ENCODE peak calls at places on chromosomes 5 and 9, in seven cellular contexts. Q is AG10803, G is heart right ventricle, T is endothelial cell of umbilical vein, X is fibroblast of mammary gland, O is colonic mucosa, V is spleen. A is an unnamed sample.

GRCh38 chr9:24516463-24516862 is 29.2 kb downstream of the IZUMO3 start:
- DNase-seq in Q (no peak), G (no peak), T (no peak), X (no peak), O (no peak), V (no peak), A (no peak)

GRCh38 chr5:88662801-88663360 is 220.1 kb downstream of the MEF2C start:
- DNase-seq in Q (no peak), G (no peak), T (no peak), X (no peak), O (no peak), V (no peak), A (no peak)

GRCh38 chr9:124389146-124389939 is 25.9 kb downstream of the PSMB7 start:
- DNase-seq in Q (no peak), G (no peak), T (no peak), X (no peak), O (no peak), V (no peak), A (no peak)

GRCh38 chr5:98638111-98638510 is 135.4 kb upstream of the RGMB start:
- DNase-seq in Q (no peak), G (no peak), T (no peak), X (no peak), O (no peak), V (no peak), A (no peak)

GRCh38 chr5:157888814-157889532 is 30.0 kb upstream of the CLINT1 start:
- DNase-seq in Q (no peak), G (no peak), T (no peak), X (no peak), O (no peak), V (no peak), A (no peak)

GRCh38 chr5:153584561-153585359 is 94.3 kb downstream of the GRIA1 start:
- DNase-seq in Q (peak), G (no peak), T (no peak), X (peak), O (no peak), V (no peak), A (no peak)

GRCh38 chr5:181207214-181207959 is 2.4 kb upstream of the TRIM7 start:
- DNase-seq in Q (peak), G (peak), T (peak), X (peak), O (peak), V (peak), A (peak)

GRCh38 chr5:15600035-15600434 is 100.1 kb downstream of the FBXL7 start:
- DNase-seq in Q (no peak), G (no peak), T (no peak), X (no peak), O (no peak), V (no peak), A (no peak)

DNA sequence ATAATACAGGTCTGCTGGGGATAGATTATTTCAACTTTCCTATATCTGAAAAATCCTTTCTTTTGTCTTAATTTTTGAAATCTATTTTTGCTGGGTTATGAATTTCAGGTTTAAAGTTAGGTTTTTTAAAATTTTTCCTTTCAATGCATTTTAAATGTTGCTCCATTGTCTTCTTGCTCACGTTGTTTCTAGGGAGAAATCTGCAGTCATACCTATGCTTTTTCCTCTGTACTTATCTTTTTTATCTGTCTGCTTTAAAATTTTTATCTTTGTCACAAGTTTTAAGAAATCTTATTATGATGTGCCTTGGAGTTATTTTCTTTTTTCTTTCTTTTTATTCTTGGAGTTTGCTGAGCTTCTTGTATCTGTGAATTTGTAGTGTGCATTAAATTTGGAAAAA is 412.0 kb upstream of the KIF2A start:
- DNase-seq in Q (no peak), G (no peak), T (no peak), X (no peak), O (no peak), V (no peak), A (no peak)
- TF ChIP-seq CTCF in Q (no peak), G (no peak), T (no peak), X (no peak), O (no peak), V (no peak), A (no peak)

GRCh38 chr5:113487779-113488644 is at the start of gene MCC:
- DNase-seq in Q (peak), G (peak), T (peak), X (peak), O (peak), V (peak), A (no peak)
- H3K4me3 ChIP-seq in Q (peak), G (peak), T (peak), X (peak), O (peak), V (peak), A (peak)

GRCh38 chr5:530556-530955 is 6.3 kb upstream of the SLC9A3 start:
- DNase-seq in Q (no peak), G (no peak), T (no peak), X (no peak), O (no peak), V (peak), A (no peak)

GRCh38 chr5:526456-527088 is 2.3 kb upstream of the SLC9A3 start:
- DNase-seq in Q (no peak), G (peak), T (no peak), X (no peak), O (no peak), V (no peak), A (no peak)

GRCh38 chr5:527646-528591 is 3.7 kb upstream of the SLC9A3 start:
- DNase-seq in Q (no peak), G (peak), T (no peak), X (no peak), O (no peak), V (peak), A (no peak)

GRCh38 chr5:530001-530400 is 5.8 kb upstream of the SLC9A3 start:
- DNase-seq in Q (no peak), G (no peak), T (no peak), X (peak), O (no peak), V (no peak), A (peak)

DNA sequence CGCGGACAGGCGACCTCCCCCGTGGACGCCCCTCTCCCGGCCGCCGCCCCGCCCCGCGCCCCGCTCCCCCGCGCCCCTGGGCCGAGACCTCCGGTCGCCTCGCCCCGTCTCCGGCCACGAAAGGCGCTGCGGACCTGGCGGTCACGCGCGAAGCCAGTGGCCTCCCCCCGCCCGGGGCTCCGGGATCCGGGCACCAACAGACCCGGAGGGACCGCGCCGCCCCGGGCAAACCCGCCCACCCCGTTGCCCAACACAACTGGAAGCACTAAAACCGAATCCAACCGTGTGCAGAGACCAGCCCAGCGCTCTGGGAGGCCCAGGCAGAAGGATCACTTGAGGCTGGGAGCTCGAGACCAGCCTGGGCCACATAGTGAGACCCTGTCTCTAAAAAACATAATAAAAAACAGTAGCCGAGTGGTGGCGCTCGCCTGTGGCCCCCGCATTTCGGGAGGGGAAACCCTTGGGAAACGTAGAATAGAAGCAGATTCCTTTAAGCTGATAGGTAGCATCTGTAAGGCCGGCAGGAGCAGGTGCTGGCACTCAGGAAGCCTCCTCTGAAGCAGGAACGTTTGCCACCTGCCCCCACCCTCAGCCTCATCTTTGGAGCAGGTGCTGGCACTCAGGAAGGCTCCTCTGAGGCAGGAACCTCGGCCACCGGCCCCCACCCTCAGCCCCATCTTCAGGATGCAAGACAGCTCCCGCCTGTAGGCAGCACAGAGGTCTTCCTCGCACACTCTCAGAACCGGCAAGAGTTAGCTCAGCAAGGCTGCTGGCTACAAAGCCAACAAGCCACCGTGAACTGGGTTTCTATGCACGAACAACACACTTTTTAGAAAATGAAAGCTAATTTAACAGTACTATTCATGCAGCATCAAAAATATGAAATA is 4.6 kb upstream of the SLC9A3 start:
- DNase-seq in Q (no peak), G (peak), T (no peak), X (no peak), O (no peak), V (peak), A (peak)
- TF ChIP-seq CTCF in Q (no peak), G (no peak), T (no peak), X (no peak), O (no peak), V (no peak), A (no peak)

DNA sequence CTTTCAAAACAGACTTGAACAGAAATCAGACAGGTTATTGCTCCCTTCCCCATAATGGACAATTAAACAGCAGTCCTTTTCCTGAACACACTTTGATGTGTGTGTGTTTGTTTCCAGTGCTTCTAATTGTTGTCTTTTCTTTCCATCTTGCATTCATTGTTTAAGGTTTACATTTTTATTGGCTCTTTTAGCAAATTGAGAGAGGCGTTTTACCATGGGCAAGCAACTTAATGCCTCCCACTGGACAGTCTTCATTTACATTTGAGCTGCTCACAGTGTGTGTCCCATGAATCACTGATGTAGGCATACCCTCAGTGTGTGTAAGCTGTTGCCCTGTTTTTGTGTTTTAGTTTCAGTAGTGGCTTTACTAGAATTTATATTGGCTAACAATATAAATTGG is 25.0 kb downstream of the WDR36 start:
- DNase-seq in Q (no peak), G (no peak), T (no peak), X (no peak), O (no peak), V (no peak), A (no peak)
- H3K4me3 ChIP-seq in Q (no peak), G (no peak), T (no peak), X (no peak), O (no peak), V (no peak), A (no peak)

DNA sequence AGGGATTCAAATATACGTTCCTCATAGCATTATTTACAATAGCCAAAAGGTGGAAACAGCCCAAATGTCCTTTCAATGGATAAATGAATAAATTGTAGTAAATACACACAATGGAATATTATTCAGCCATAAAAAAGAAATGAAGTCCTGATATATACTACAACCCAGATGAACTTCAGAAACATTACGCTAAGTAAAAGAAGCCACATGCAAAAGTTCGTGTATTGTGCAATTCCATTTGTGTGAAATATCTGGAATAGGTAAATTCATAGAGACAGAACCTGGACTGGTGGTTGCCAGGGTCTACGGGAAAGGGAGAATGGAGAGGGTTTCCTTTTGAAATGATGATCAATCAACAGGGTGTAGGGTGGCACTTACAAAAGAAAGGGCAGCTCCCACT is 12.5 kb upstream of the ARSI start:
- DNase-seq in Q (no peak), G (no peak), T (no peak), X (no peak), O (no peak), V (no peak), A (no peak)
- TF ChIP-seq CTCF in Q (no peak), G (no peak), T (no peak), X (no peak), O (no peak), V (no peak), A (no peak)

GRCh38 chr5:37881359-37881758 is 41.5 kb upstream of the GDNF start:
- DNase-seq in Q (no peak), G (no peak), T (no peak), X (no peak), O (no peak), V (no peak), A (peak)
- H3K4me3 ChIP-seq in Q (no peak), G (no peak), T (no peak), X (no peak), O (no peak), V (no peak), A (no peak)

GRCh38 chr9:127869310-127870152 is 7.9 kb downstream of the AK1 start:
- DNase-seq in Q (peak), G (peak), T (peak), X (peak), O (peak), V (peak), A (peak)
- TF ChIP-seq CTCF in Q (peak), G (peak), T (peak), X (peak), O (peak), V (peak), A (peak)